ENCODE peak calls at places on chromosomes 16 and 17, in ten cellular contexts. Z is heart right ventricle, A is spleen, V is endothelial cell, X is HFF-Myc, W is neural progenitor cell, F is A549, H is kidney, G is lower leg skin, P is tibial artery. I is an unnamed sample.

GRCh38 chr16:31404353-31405064 is 11.4 kb downstream of the ITGAD start:
- DNase-seq in A (no peak), G (no peak), H (no peak), P (no peak), V (no peak), W (no peak), F (peak; percentile 81), Z (no peak), X (no peak), I (no peak)

GRCh38 chr16:58582971-58583765 is 46.5 kb downstream of the CNOT1 start:
- DNase-seq in V (peak; percentile 8), G (no peak), P (no peak), A (no peak), X (no peak), W (peak; percentile 7), Z (no peak), F (no peak), H (no peak), I (no peak)

GRCh38 chr17:74963656-74964055 is 8.9 kb downstream of the HID1 start:
- DNase-seq in W (peak; percentile 35), A (no peak), X (no peak), P (no peak), G (no peak), Z (no peak), F (no peak), V (no peak), H (no peak), I (no peak)

GRCh38 chr16:24845726-24846547 is at the start of gene SLC5A11:
- DNase-seq in F (no peak), X (no peak), P (no peak), G (peak; percentile 83), Z (no peak), A (no peak), V (no peak), W (no peak), H (peak; percentile 32), I (no peak)

GRCh38 chr17:57921342-57921741 is 33.9 kb downstream of the CUEDC1 start:
- DNase-seq in X (no peak), A (no peak), F (no peak), G (no peak), P (peak; percentile 83), W (no peak), H (peak; percentile 79), V (no peak), Z (no peak), I (no peak)

GRCh38 chr17:17950806-17951205 is 21.4 kb downstream of the TOM1L2 start:
- DNase-seq in X (no peak), H (no peak), F (no peak), A (no peak), W (no peak), P (no peak), Z (no peak), G (no peak), V (no peak), I (no peak)

GRCh38 chr17:52201764-52202571 is 43.5 kb upstream of the CA10 start:
- DNase-seq in F (no peak), A (no peak), X (no peak), H (no peak), Z (no peak), V (no peak), W (peak; percentile 20), P (no peak), G (no peak), I (no peak)

GRCh38 chr16:78462261-78463208 is 363.1 kb downstream of the WWOX start:
- DNase-seq in P (no peak), G (no peak), V (no peak), F (no peak), X (no peak), W (peak; percentile 44), Z (no peak), H (peak; percentile 63), A (no peak), I (no peak)

GRCh38 chr16:87550510-87550961 is 51.8 kb upstream of the JPH3 start:
- DNase-seq in H (no peak), W (peak; percentile 63), A (peak; percentile 87), X (no peak), P (no peak), F (peak; percentile 25), Z (peak; percentile 57), V (peak; percentile 69), G (peak; percentile 88), I (no peak)

GRCh38 chr17:80009391-80010282 is 26.0 kb downstream of the TBC1D16 start:
- DNase-seq in F (no peak), X (no peak), A (peak; percentile 67), Z (no peak), P (no peak), H (peak; percentile 70), W (no peak), G (no peak), V (no peak), I (no peak)

GRCh38 chr16:88570691-88571092 is 489 bp downstream of the ZC3H18 start:
- DNase-seq in Z (peak; percentile 31), V (peak; percentile 19), P (no peak), F (no peak), A (no peak), W (peak; percentile 41), G (no peak), H (no peak), X (no peak), I (no peak)

GRCh38 chr17:36943250-36944220 is 5.2 kb upstream of the AATF start:
- DNase-seq in V (no peak), F (no peak), G (peak; percentile 76), P (no peak), X (no peak), Z (no peak), H (no peak), A (no peak), W (peak; percentile 66), I (no peak)

GRCh38 chr16:66120656-66121055 is 245.8 kb upstream of the CDH5 start:
- DNase-seq in Z (no peak), H (no peak), V (no peak), X (no peak), P (no peak), A (no peak), F (no peak), W (no peak), G (no peak), I (no peak)

GRCh38 chr17:7579839-7580630 is 597 bp downstream of the CD68 start:
- DNase-seq in W (no peak), F (no peak), G (no peak), P (no peak), V (no peak), A (no peak), Z (no peak), H (peak; percentile 70), X (no peak), I (no peak)

GRCh38 chr17:80432350-80432955 is 17.5 kb downstream of the ENDOV start:
- DNase-seq in H (peak; percentile 62), G (no peak), X (no peak), W (no peak), V (no peak), P (no peak), F (no peak), A (peak; percentile 64), Z (no peak), I (peak; percentile 75)

GRCh38 chr17:7293821-7294613 is 422 bp downstream of the YBX2 start:
- DNase-seq in X (no peak), H (peak; percentile 87), Z (no peak), F (no peak), V (peak; percentile 36), A (no peak), G (no peak), P (peak; percentile 61), W (peak; percentile 77), I (no peak)

GRCh38 chr17:80191720-80192265 is 22.0 kb downstream of the CARD14 start:
- DNase-seq in A (no peak), X (no peak), V (no peak), G (no peak), Z (peak; percentile 40), F (no peak), H (no peak), P (no peak), W (no peak), I (no peak)

GRCh38 chr16:52770828-52771227 is 223.9 kb upstream of the TOX3 start:
- DNase-seq in H (no peak), F (no peak), P (no peak), W (no peak), V (no peak), Z (no peak), A (no peak), X (no peak), G (no peak), I (no peak)

DNA sequence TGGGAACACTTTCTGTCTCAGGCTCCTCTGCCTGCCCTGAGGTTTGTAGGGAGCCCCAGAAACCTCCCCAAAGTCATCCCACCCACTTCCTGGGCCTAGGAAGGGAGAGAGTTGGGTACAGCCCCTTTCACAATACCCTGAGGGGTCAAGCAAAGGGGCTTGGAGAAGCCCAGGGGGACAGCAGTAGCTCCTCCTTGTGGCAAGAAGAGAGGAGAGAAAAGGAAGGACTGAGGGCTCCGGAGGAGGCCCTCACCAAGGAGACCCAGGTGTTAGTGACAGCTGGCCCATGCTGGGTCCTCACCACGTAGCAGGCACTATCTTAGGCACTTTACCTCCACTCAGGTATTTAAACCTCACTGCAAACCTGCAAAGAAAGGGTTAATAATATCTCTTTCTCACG is 112.8 kb downstream of the IRX5 start:
- DNase-seq in H (no peak), F (no peak), W (peak; percentile 35), P (no peak), Z (no peak), X (no peak), V (no peak), A (no peak), G (no peak), I (no peak)
- TF ChIP-seq CTCF in H (no peak), F (no peak), W (peak; percentile 45), P (no peak), Z (no peak), X (peak; percentile 8), V (no peak), A (no peak), G (no peak), I (peak; percentile 18)

GRCh38 chr17:31489295-31490018 is 98.0 kb downstream of the RAB11FIP4 start:
- DNase-seq in W (peak; percentile 62), G (no peak), H (peak; percentile 87), P (no peak), Z (no peak), F (no peak), A (no peak), X (no peak), V (no peak), I (no peak)
- TF ChIP-seq CTCF in W (peak; percentile 3), G (no peak), H (no peak), P (no peak), Z (no peak), F (no peak), A (no peak), X (no peak), V (no peak), I (no peak)

GRCh38 chr16:22198547-22199293 is 7.4 kb upstream of the EEF2K start:
- DNase-seq in G (no peak), Z (no peak), P (no peak), X (no peak), A (no peak), W (no peak), F (peak; percentile 62), V (no peak), H (no peak), I (no peak)
- TF ChIP-seq CTCF in G (no peak), Z (no peak), P (no peak), X (no peak), A (no peak), W (no peak), F (no peak), V (no peak), H (no peak), I (peak; percentile 6)

DNA sequence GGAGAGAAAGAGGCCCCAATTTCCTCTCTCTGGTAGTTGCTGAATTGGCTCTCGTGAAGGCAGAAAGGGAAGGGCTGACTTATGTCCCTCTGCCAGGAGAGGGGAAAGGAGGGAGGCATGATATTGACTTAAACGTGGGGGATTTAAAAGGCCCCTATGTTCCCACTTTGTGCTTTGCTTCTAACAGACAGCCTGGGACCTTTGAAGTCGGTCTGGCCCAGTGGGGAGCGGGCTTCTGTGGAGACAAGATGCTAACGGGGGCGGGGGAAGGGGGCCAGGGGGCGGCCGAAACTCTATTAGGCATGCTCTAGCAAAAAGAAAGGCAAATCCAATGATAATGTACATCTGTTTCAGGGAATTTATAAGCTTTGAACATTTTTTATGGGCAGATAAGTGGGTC is 35.3 kb downstream of the SNX20 start:
- DNase-seq in P (no peak), H (no peak), G (no peak), V (no peak), W (peak; percentile 58), A (no peak), X (no peak), F (no peak), Z (no peak), I (no peak)
- TF ChIP-seq CTCF in P (no peak), H (no peak), G (no peak), V (no peak), W (no peak), A (no peak), X (no peak), F (no peak), Z (no peak), I (no peak)

I was measured in chondrocyte.